ENCODE peak calls at places on chromosome 2, in seven cellular contexts. Y is PC-3, W is ovary, M is gastrocnemius medialis, F is IMR-90, A is left lung, Q is breast epithelium. I is an unnamed sample.

GRCh38 chr2:49002750-49003149 is 151.6 kb downstream of the FSHR start:
- DNase-seq in F (peak), Q (no peak), A (peak), M (no peak), W (no peak), Y (no peak), I (no peak)

GRCh38 chr2:86049529-86049928 is 56.2 kb downstream of the POLR1A start:
- DNase-seq in M (no peak), Q (peak), Y (no peak), W (no peak), A (no peak), F (no peak), I (no peak)

GRCh38 chr2:196088209-196088608 is 19.6 kb upstream of the DNAH7 start:
- DNase-seq in F (peak), A (peak), M (no peak), W (no peak), Y (no peak), Q (no peak), I (peak)

GRCh38 chr2:72630767-72631166 is 195.1 kb downstream of the EXOC6B start:
- DNase-seq in M (no peak), Y (peak), Q (no peak), A (no peak), W (no peak), F (peak), I (no peak)

GRCh38 chr2:239575931-239576445 is 175.2 kb upstream of the HDAC4 start:
- DNase-seq in W (no peak), Y (no peak), F (no peak), A (no peak), M (no peak), Q (no peak), I (no peak)

GRCh38 chr2:109322111-109322510 is 193.1 kb downstream of the SH3RF3 start:
- DNase-seq in A (peak), F (peak), Y (peak), W (peak), M (peak), Q (peak), I (no peak)

GRCh38 chr2:135164431-135164830 is 112.3 kb downstream of the RAB3GAP1 start:
- DNase-seq in A (no peak), F (peak), W (no peak), M (no peak), Q (no peak), Y (peak), I (peak)

GRCh38 chr2:179201884-179202283 is 62.7 kb downstream of the SESTD1 start:
- DNase-seq in Q (no peak), F (peak), M (no peak), A (no peak), W (no peak), Y (no peak), I (no peak)

GRCh38 chr2:240963376-240964220 is 34.8 kb upstream of the SNED1 start:
- DNase-seq in F (no peak), Y (no peak), W (peak), M (no peak), A (peak), Q (peak), I (no peak)

GRCh38 chr2:15730545-15731212 is 139.0 kb downstream of the DDX1 start:
- DNase-seq in F (peak), Q (peak), M (peak), Y (peak), W (peak), A (peak), I (peak)

GRCh38 chr2:153739394-153739793 is 132.3 kb upstream of the GALNT13 start:
- DNase-seq in W (no peak), A (no peak), M (no peak), Y (no peak), Q (no peak), F (no peak), I (no peak)

GRCh38 chr2:10835052-10835970 is 22.7 kb upstream of the PDIA6 start:
- DNase-seq in F (peak), A (peak), M (peak), W (peak), Y (peak), Q (no peak), I (no peak)

GRCh38 chr2:212959469-212960117 is 191.8 kb downstream of the IKZF2 start:
- DNase-seq in A (no peak), F (no peak), Q (no peak), M (no peak), Y (no peak), W (no peak), I (no peak)

GRCh38 chr2:127701651-127702394 is 526 bp downstream of the SFT2D3 start:
- DNase-seq in W (peak), A (peak), F (peak), M (peak), Y (peak), Q (peak), I (no peak)

GRCh38 chr2:228600265-228600664 is 418.8 kb upstream of the SPHKAP start:
- DNase-seq in M (no peak), Y (peak), Q (no peak), W (no peak), A (no peak), F (peak), I (no peak)

GRCh38 chr2:128499367-128500135 is 180.9 kb upstream of the HS6ST1 start:
- DNase-seq in W (no peak), F (no peak), A (no peak), Y (no peak), M (no peak), Q (no peak), I (no peak)

GRCh38 chr2:177239934-177240600 is 24.5 kb downstream of the NFE2L2 start:
- DNase-seq in M (peak), A (peak), W (no peak), Q (no peak), F (peak), Y (peak), I (no peak)

DNA sequence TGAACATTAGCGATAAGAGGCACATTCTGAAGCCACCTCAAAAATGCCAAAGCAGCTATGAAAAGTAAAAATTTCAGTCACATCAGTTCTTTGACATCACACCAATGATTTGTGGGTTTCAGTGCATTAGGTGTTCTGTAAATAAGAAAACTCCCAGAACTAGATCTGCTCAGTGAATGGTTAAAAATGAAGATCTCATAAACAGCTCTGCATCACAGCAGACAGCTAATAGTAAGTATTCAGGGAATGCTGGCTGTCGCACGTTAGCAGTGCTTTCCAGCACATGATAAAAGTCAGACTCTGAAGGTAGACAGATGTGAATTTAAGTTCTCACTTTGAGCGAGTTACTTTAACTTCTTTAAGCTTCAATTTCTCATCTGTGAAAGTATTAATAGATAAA is 154.9 kb downstream of the SATB2 start:
- DNase-seq in W (no peak), M (no peak), F (peak), A (no peak), Q (no peak), Y (no peak), I (no peak)
- H3K27ac ChIP-seq in W (no peak), M (no peak), F (no peak), A (no peak), Q (no peak), Y (no peak), I (no peak)

DNA sequence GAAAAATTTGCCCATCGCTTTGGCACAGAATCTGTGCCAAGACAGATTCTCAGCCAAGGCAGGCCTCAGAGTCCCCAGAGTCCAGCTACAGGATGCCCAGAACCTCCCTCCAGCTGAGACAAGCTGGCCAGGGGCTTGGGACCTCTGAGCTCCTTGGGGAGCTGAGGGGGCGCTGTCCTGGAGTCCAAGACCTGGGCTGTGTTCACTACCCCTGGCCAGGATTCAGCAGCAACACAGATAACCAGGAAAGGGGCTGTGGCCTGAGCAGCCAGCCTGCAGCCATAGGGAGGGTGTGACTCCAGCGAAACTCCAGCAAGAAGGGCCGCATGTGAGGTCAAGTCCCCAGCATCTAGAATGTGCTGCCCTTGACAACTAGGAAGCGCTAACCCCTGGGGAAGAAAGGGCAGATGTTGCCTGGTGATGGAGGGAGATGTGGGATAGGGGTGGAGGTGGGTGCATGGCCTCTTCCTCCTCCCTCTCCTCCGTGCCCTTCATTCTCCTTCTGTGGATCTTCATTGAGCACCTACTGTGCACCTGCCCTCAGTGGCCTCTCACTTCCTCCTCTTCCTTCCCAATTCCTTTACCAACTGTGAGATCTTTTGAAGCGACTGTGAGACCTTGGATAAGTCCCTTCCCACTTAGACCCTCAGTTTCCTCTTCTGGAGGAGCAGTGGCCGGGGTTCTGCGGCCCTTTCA is 7.7 kb upstream of the ARID5A start:
- DNase-seq in W (no peak), Y (no peak), M (no peak), Q (no peak), F (no peak), A (no peak), I (no peak)
- H3K27ac ChIP-seq in W (peak), Y (no peak), M (peak), Q (peak), F (no peak), A (peak), I (no peak)

GRCh38 chr2:69694894-69695849 is 46.8 kb upstream of the ANXA4 start:
- DNase-seq in A (no peak), W (no peak), Y (peak), Q (no peak), F (peak), M (no peak), I (no peak)
- H3K27ac ChIP-seq in A (no peak), W (no peak), Y (peak), Q (no peak), F (peak), M (no peak), I (no peak)

DNA sequence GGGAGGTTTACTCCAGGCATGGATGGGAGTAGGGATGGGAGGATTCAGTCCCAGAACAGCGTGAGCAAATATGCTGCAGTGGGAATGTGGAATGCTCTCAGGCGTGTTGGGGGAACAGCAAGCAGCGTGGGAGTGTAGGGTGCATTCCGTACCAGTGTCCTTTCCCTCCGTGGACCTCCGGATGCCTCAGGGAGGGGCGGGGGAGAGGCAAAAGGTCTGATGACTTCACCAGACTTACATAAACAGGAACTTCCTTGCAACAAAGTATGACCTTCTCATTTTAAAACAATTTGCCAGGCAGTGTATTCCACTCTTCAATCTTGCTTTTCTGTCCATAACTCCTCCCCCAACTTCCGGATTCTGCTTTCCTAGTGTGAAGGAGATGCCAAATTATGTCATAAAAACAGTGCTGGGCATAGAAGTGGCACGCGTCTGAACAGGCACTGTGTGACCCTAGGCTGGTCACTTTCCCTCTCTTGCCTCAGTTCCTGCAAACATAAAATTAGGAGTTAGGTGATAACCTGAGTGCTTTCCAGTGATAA is 36.9 kb downstream of the RPL37A start:
- DNase-seq in Y (peak), F (peak), Q (peak), M (peak), A (peak), W (peak), I (no peak)
- H3K27ac ChIP-seq in Y (no peak), F (peak), Q (peak), M (peak), A (peak), W (peak), I (peak)

GRCh38 chr2:60339286-60339685 is 214.2 kb downstream of the BCL11A start:
- DNase-seq in Q (no peak), Y (no peak), F (no peak), W (no peak), A (no peak), M (no peak), I (no peak)

GRCh38 chr2:60337142-60337497 is 216.3 kb downstream of the BCL11A start:
- DNase-seq in A (peak), M (no peak), Q (no peak), F (no peak), Y (peak), W (no peak), I (no peak)

GRCh38 chr2:60334610-60335009 is 218.8 kb downstream of the BCL11A start:
- DNase-seq in Y (no peak), A (no peak), W (no peak), Q (no peak), M (no peak), F (no peak), I (no peak)

GRCh38 chr2:60335533-60336237 is 217.8 kb downstream of the BCL11A start:
- DNase-seq in A (no peak), F (no peak), M (no peak), W (no peak), Q (no peak), Y (no peak), I (no peak)

GRCh38 chr2:60336442-60337141 is 216.9 kb downstream of the BCL11A start:
- DNase-seq in W (no peak), F (no peak), Q (no peak), Y (no peak), A (no peak), M (no peak), I (no peak)
- H3K27ac ChIP-seq in W (no peak), F (no peak), Q (no peak), Y (no peak), A (no peak), M (no peak), I (no peak)

DNA sequence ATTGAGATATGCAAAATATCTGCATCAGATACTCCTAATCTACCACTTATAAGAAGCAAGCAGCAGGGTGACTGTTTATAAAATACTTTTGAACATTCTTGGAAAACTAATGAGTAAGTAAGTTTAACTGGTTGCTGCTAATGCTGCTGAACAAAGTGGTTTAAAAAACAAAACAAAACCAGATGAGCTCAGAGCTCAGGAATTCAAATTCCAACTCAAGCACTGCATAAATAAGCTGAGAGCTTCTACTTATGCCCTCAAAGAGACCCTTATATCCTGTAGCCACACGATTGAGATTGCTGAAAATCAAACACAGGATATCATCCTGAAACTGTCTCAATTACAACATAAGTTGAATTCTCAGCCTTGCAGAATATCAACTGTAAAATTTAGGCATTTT is 62.3 kb upstream of the NYAP2 start:
- DNase-seq in A (no peak), Q (no peak), F (peak), Y (peak), M (no peak), W (no peak), I (no peak)
- H3K27ac ChIP-seq in A (no peak), Q (no peak), F (no peak), Y (no peak), M (no peak), W (no peak), I (no peak)

DNA sequence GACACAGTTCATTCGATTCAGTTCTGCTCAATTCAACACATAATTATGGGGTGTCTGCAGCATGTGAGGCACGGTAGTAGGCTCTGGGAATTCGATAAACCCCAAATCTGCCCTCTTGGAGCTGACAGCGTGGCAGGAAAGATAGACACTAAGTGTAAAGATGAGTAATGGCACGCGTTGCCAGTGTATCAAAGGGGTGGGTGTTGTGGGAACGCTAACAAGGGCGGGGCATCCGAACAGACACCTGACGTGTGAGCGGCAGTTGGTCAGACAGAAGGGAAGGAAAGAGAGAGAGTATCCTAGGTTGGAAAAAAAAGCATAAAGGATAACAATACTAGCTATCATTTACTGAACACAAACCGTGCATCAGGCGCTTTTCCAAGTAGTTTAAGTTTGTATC is 125.7 kb upstream of the HAAO start:
- DNase-seq in F (no peak), M (no peak), W (no peak), Y (no peak), Q (no peak), A (no peak), I (no peak)
- H3K27ac ChIP-seq in F (no peak), M (no peak), W (no peak), Y (no peak), Q (peak), A (no peak), I (no peak)

DNA sequence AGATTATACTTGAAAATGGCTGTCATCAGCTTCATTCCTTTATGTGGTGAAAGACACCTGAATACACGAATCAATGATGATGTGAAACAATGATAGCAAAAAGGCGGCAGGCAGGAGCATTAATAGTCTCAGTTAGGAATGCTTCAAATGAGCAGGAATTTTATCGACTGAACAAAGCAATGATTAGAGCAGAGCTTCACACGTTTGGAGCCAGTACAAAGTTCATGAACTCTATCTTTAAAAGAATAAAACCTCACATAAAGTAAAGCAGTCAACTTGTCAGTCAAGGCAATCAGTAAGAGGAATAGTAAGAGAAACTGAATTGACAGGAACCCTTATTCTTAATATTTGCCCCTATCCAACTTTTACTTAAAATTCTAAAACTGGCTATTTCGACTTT is 78.4 kb upstream of the SERTAD2 start:
- DNase-seq in F (no peak), M (no peak), W (no peak), A (no peak), Q (no peak), Y (no peak), I (no peak)
- H3K27ac ChIP-seq in F (no peak), M (peak), W (no peak), A (peak), Q (no peak), Y (no peak), I (no peak)

DNA sequence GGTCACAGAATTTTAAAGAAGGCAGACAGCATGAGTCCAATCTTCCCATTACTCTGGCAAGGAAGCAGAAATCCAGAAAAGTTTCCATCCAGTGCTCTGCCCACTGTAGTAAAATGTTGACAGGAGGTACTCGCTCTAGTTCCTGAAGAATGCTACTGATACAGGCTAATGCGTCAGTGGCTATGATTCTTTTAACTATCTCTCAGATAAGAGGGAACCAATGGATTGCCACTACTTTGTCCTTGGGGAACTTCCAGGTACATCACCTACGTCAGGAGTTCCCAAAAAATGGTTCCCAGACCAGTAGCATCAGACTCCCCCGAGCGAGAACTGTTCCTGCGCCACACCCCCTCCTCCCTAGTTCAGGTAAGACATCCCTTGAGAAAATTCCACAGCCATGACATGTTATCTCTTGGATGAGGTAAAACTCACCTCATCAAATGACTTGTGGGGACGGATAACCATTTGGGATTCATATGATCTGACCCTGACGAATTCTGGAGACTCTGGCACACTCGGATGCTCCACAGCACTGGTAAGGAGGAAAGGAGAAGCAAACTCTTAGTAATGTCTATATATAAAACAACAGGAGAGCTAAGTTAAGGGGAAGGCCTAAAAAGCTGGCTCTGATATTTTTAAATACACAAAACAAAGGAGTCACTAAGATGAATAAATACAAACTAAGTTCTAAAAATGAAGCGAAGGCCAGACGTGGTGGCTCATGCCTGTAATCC is 16.5 kb downstream of the STARD7 start:
- DNase-seq in Q (no peak), Y (no peak), F (no peak), M (no peak), W (no peak), A (no peak), I (no peak)
- H3K27ac ChIP-seq in Q (no peak), Y (no peak), F (no peak), M (no peak), W (no peak), A (no peak), I (no peak)

GRCh38 chr2:98771771-98772521 is 41.0 kb upstream of the MGAT4A start:
- DNase-seq in W (no peak), Q (no peak), Y (no peak), A (no peak), F (no peak), M (no peak), I (no peak)
- H3K27ac ChIP-seq in W (no peak), Q (peak), Y (no peak), A (peak), F (no peak), M (no peak), I (no peak)